ENCODE peak calls at places on chromosomes 5 and 9, in nine cellular contexts. O, Y, P, A, U, D, R, F and T are unnamed samples.

GRCh38 chr5:118596255-118596654 is 392.1 kb downstream of the DTWD2 start:
- DNase-seq in D (no peak), U (no peak), O (no peak), P (no peak), F (no peak), A (no peak), Y (no peak), R (no peak), T (no peak)

GRCh38 chr9:125388978-125389377 is 127.4 kb downstream of the GAPVD1 start:
- DNase-seq in U (no peak), F (no peak), Y (no peak), D (no peak), R (no peak), O (no peak), A (no peak), P (no peak), T (no peak)

GRCh38 chr5:149260761-149261160 is 10.9 kb upstream of the AFAP1L1 start:
- DNase-seq in A (no peak), Y (no peak), D (no peak), O (peak), U (no peak), P (no peak), R (no peak), F (no peak), T (no peak)

GRCh38 chr5:59066367-59067163 is 483.7 kb downstream of the RAB3C start:
- DNase-seq in D (no peak), A (no peak), U (no peak), F (no peak), R (no peak), O (peak), Y (no peak), P (no peak), T (no peak)

GRCh38 chr5:148443998-148444397 is 60.2 kb downstream of the FBXO38 start:
- DNase-seq in A (peak), D (peak), F (peak), R (peak), O (peak), U (no peak), P (peak), Y (peak), T (peak)

GRCh38 chr9:120480707-120481106 is 99.3 kb downstream of the CDK5RAP2 start:
- DNase-seq in D (no peak), F (no peak), A (no peak), Y (no peak), O (peak), P (no peak), R (no peak), U (no peak), T (no peak)

GRCh38 chr5:161546463-161547301 is at the start of gene GABRB2:
- DNase-seq in D (peak), A (no peak), F (no peak), P (no peak), Y (peak), R (peak), U (no peak), O (peak), T (peak)

GRCh38 chr9:30299126-30299780 is 2085.2 kb upstream of the ACO1 start:
- DNase-seq in O (no peak), U (no peak), D (no peak), Y (no peak), F (no peak), R (no peak), P (no peak), A (no peak), T (no peak)

GRCh38 chr5:62208218-62208852 is 97.7 kb upstream of the KIF2A start:
- DNase-seq in U (no peak), D (no peak), P (no peak), A (no peak), R (no peak), Y (peak), F (no peak), O (no peak), T (no peak)

GRCh38 chr9:130128782-130129424 is 43.3 kb upstream of the NCS1 start:
- DNase-seq in A (no peak), D (peak), Y (no peak), O (peak), U (no peak), F (peak), P (no peak), R (peak), T (peak)

GRCh38 chr5:150847334-150847695 is 994 bp downstream of the IRGM start:
- DNase-seq in U (no peak), Y (no peak), D (no peak), F (no peak), O (no peak), A (no peak), P (no peak), R (no peak), T (no peak)

GRCh38 chr5:173302546-173303155 is 25.6 kb downstream of the STC2 start:
- DNase-seq in F (no peak), D (no peak), O (peak), P (no peak), Y (no peak), R (no peak), U (no peak), A (no peak), T (no peak)

GRCh38 chr5:32504923-32505596 is 60.5 kb upstream of the ZFR start:
- DNase-seq in R (no peak), Y (peak), D (no peak), P (peak), F (no peak), U (no peak), A (no peak), O (peak), T (no peak)

GRCh38 chr5:92594031-92594430 is 987.0 kb downstream of the NR2F1-AS1 start:
- DNase-seq in F (no peak), R (no peak), U (no peak), A (no peak), P (no peak), Y (no peak), O (no peak), D (no peak), T (no peak)

GRCh38 chr9:3762076-3762475 is 236.3 kb upstream of the RFX3 start:
- DNase-seq in P (no peak), D (no peak), F (no peak), R (no peak), Y (no peak), O (no peak), A (no peak), U (no peak), T (no peak)

GRCh38 chr9:137721479-137721878 is 102.7 kb downstream of the EHMT1 start:
- DNase-seq in A (peak), R (no peak), D (no peak), P (no peak), F (no peak), Y (no peak), O (no peak), U (no peak), T (no peak)

GRCh38 chr9:115033800-115034199 is 84.2 kb downstream of the TNC start:
- DNase-seq in A (no peak), O (no peak), Y (no peak), U (no peak), P (no peak), D (no peak), R (no peak), F (no peak), T (no peak)

GRCh38 chr9:84140535-84141101 is 160.0 kb downstream of the RMI1 start:
- DNase-seq in Y (peak), P (peak), D (peak), O (peak), R (no peak), F (no peak), A (no peak), U (no peak), T (peak)

GRCh38 chr5:59102437-59102836 is 519.6 kb downstream of the RAB3C start:
- DNase-seq in A (no peak), U (no peak), R (no peak), O (no peak), F (no peak), D (no peak), P (no peak), Y (no peak), T (no peak)

GRCh38 chr9:134983506-134984371 is 66.0 kb upstream of the FCN1 start:
- DNase-seq in F (no peak), Y (no peak), U (no peak), D (no peak), A (no peak), O (no peak), P (no peak), R (no peak), T (no peak)

GRCh38 chr5:1085391-1085790 is 26.5 kb downstream of the SLC12A7 start:
- DNase-seq in P (no peak), Y (no peak), O (no peak), U (no peak), A (no peak), D (no peak), R (no peak), F (no peak), T (no peak)

GRCh38 chr5:162217037-162217436 is 149.5 kb downstream of the GABRG2 start:
- DNase-seq in U (no peak), F (no peak), D (no peak), R (no peak), P (no peak), Y (no peak), O (no peak), A (no peak), T (no peak)

GRCh38 chr9:34465468-34465867 is 6.9 kb downstream of the DNAI1 start:
- DNase-seq in A (no peak), D (no peak), P (no peak), F (no peak), O (no peak), R (no peak), Y (no peak), U (no peak), T (no peak)

GRCh38 chr5:50501510-50502209 is 60.6 kb upstream of the EMB start:
- DNase-seq in A (no peak), D (peak), P (no peak), Y (no peak), U (no peak), R (peak), O (no peak), F (no peak), T (peak)

GRCh38 chr5:16570121-16570815 is 46.5 kb downstream of the RETREG1 start:
- DNase-seq in A (no peak), Y (no peak), R (no peak), U (no peak), D (no peak), O (no peak), F (no peak), P (no peak), T (no peak)

GRCh38 chr9:135702002-135702721 is at the start of gene KCNT1:
- DNase-seq in F (peak), D (peak), U (peak), O (peak), P (peak), A (peak), R (no peak), Y (peak), T (peak)

GRCh38 chr9:97053717-97054116 is 14.8 kb upstream of the CTSV start:
- DNase-seq in O (no peak), U (no peak), Y (no peak), F (no peak), P (no peak), D (no peak), A (no peak), R (no peak), T (no peak)

GRCh38 chr5:17477553-17478265 is 20.3 kb upstream of the TAF11L2 start:
- DNase-seq in R (no peak), Y (no peak), F (no peak), O (no peak), A (no peak), D (no peak), U (no peak), P (no peak), T (no peak)

GRCh38 chr5:14062178-14062577 is 81.0 kb upstream of the TRIO start:
- DNase-seq in F (no peak), P (no peak), D (no peak), O (peak), Y (no peak), A (no peak), U (no peak), R (no peak), T (no peak)

GRCh38 chr5:14915291-14915976 is 43.9 kb upstream of the ANKH start:
- DNase-seq in O (peak), Y (no peak), D (no peak), R (no peak), U (no peak), A (no peak), P (no peak), F (no peak), T (no peak)

GRCh38 chr5:172659909-172660628 is 19.0 kb downstream of the NEURL1B start:
- DNase-seq in D (no peak), O (peak), U (no peak), P (peak), A (no peak), R (no peak), Y (peak), F (no peak), T (no peak)

GRCh38 chr5:157907479-157907878 is 48.5 kb upstream of the CLINT1 start:
- DNase-seq in R (no peak), F (no peak), D (no peak), P (no peak), Y (no peak), A (no peak), U (no peak), O (no peak), T (no peak)

GRCh38 chr5:179504600-179505396 is 45.6 kb upstream of the RUFY1 start:
- DNase-seq in D (no peak), A (no peak), U (no peak), R (no peak), F (no peak), Y (no peak), P (no peak), O (no peak), T (no peak)

GRCh38 chr5:143880178-143880577 is 68.2 kb downstream of the HMHB1 start:
- DNase-seq in A (no peak), R (no peak), D (no peak), U (no peak), F (no peak), Y (no peak), P (no peak), O (peak), T (no peak)

GRCh38 chr5:175162036-175162435 is 281.9 kb downstream of the DRD1 start:
- DNase-seq in Y (peak), U (no peak), D (no peak), O (no peak), F (no peak), R (no peak), P (no peak), A (no peak), T (no peak)

GRCh38 chr9:93220627-93221425 is 36.9 kb downstream of the WNK2 start:
- DNase-seq in F (no peak), Y (no peak), A (no peak), D (no peak), R (no peak), P (no peak), U (no peak), O (no peak), T (no peak)

GRCh38 chr5:154002511-154003020 is 36.1 kb downstream of the FAM114A2 start:
- DNase-seq in O (no peak), Y (no peak), D (no peak), P (no peak), U (no peak), F (no peak), R (no peak), A (no peak), T (no peak)

GRCh38 chr5:175655411-175655810 is 2.5 kb upstream of the HRH2 start:
- DNase-seq in O (no peak), U (no peak), A (no peak), R (no peak), D (no peak), P (no peak), F (no peak), Y (no peak), T (no peak)